ENCODE peak calls at places on chromosome 17, in five cellular contexts. H is GM12878, L is lower leg skin, C is uterus, V is fibroblast of pulmonary artery. Z is an unnamed sample.

GRCh38 chr17:40295471-40296457 is 8.1 kb downstream of the CDC6 start:
- DNase-seq in L (no peak), V (no peak), C (no peak), H (no peak), Z (no peak)

GRCh38 chr17:30477758-30478115 is 529 bp downstream of the GOSR1 start:
- DNase-seq in H (no peak), C (no peak), L (no peak), V (peak), Z (no peak)

GRCh38 chr17:82881900-82882714 is 42.3 kb upstream of the ZNF750 start:
- DNase-seq in H (no peak), C (peak), L (peak), V (no peak), Z (no peak)

GRCh38 chr17:81684442-81684911 is 666 bp downstream of the HGS start:
- DNase-seq in L (no peak), H (no peak), C (no peak), V (no peak), Z (no peak)

GRCh38 chr17:12985431-12986285 is 32.2 kb downstream of the ELAC2 start:
- DNase-seq in V (no peak), C (no peak), H (no peak), L (no peak), Z (no peak)

GRCh38 chr17:9225305-9226101 is 204.2 kb downstream of the NTN1 start:
- DNase-seq in H (no peak), C (no peak), L (no peak), V (no peak), Z (no peak)

GRCh38 chr17:57421393-57421717 is 165.0 kb downstream of the MSI2 start:
- DNase-seq in C (no peak), L (no peak), V (no peak), H (no peak), Z (no peak)

GRCh38 chr17:5581655-5582054 is 2.7 kb downstream of the NLRP1 start:
- DNase-seq in V (no peak), L (no peak), H (no peak), C (no peak), Z (no peak)

GRCh38 chr17:81500026-81500425 is 12.6 kb downstream of the ACTG1 start:
- DNase-seq in V (peak), C (no peak), H (no peak), L (no peak), Z (no peak)

GRCh38 chr17:72358465-72358864 is 237.6 kb downstream of the SOX9 start:
- DNase-seq in H (no peak), L (no peak), C (no peak), V (peak), Z (no peak)

DNA sequence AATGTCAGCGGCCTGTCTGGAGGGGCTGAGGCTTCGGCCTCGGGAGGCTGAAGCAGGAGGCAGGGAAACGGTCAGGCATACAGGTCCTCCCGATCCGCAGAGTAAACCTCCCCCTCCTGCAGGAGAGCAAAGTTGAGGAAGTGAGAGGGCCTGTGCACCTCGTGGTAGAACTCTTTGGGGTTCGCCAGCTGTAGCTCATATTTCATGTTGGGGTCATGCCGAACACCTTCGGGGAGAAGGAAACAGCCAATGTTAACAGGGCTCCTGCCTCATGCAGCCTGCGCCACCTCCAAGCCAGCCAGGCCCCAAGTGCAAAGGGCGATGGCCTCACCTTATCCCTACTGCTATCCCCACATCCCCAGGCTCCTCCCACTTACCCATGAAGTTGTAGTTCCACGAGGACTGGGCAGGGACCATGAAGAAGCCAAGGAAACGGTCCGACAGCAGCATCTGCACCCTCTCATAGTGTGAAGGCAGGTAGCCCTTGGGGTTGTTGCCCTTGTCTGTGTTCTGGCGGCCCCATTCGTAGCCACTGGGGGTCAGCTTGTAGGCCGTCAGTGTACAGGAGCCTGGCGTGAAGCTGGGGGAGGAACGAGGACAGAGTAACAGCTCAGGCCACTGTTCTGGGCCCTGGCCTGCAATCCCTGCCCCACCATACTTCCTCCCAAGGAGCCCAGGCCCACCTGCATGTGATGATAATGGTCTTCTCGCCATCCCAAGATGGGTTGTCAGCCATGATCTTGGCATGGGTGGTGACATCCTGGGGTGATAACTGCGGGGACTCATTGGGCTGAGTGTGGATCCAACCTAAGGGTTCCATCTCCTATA is 1.3 kb upstream of the RILP start:
- DNase-seq in L (no peak), C (no peak), V (no peak), H (no peak), Z (no peak)
- TF ChIP-seq CTCF in L (no peak), C (no peak), V (no peak), H (no peak), Z (no peak)

GRCh38 chr17:69492410-69493071 is 78.0 kb downstream of the MAP2K6 start:
- DNase-seq in H (no peak), L (no peak), V (peak), C (no peak), Z (peak)
- TF ChIP-seq CTCF in H (no peak), L (no peak), V (no peak), C (no peak), Z (peak)

GRCh38 chr17:1765576-1765975 is 3.7 kb downstream of the SERPINF1 start:
- DNase-seq in L (no peak), C (no peak), V (no peak), H (no peak), Z (no peak)

GRCh38 chr17:1766382-1767135 is 4.7 kb downstream of the SERPINF1 start:
- DNase-seq in L (no peak), H (no peak), C (peak), V (no peak), Z (no peak)

GRCh38 chr17:1769826-1770477 is 8.1 kb downstream of the SERPINF1 start:
- DNase-seq in V (no peak), C (no peak), L (peak), H (no peak), Z (peak)

GRCh38 chr17:1764274-1764673 is 2.4 kb downstream of the SERPINF1 start:
- DNase-seq in V (peak), H (no peak), L (peak), C (peak), Z (no peak)

GRCh38 chr17:1767358-1767757 is 5.5 kb downstream of the SERPINF1 start:
- DNase-seq in C (no peak), H (no peak), V (no peak), L (no peak), Z (no peak)
- TF ChIP-seq CTCF in C (no peak), H (no peak), V (no peak), L (no peak), Z (no peak)

GRCh38 chr17:45197555-45198334 is 23.9 kb upstream of the FMNL1 start:
- DNase-seq in H (peak), C (peak), V (peak), L (peak), Z (peak)

GRCh38 chr17:45197108-45197507 is 24.6 kb upstream of the FMNL1 start:
- DNase-seq in C (no peak), H (no peak), V (no peak), L (no peak), Z (no peak)

GRCh38 chr17:45201457-45201856 is 20.2 kb upstream of the FMNL1 start:
- DNase-seq in C (no peak), V (no peak), L (no peak), H (no peak), Z (no peak)

GRCh38 chr17:45195424-45195823 is 26.3 kb upstream of the FMNL1 start:
- DNase-seq in L (no peak), H (no peak), V (no peak), C (no peak), Z (no peak)

GRCh38 chr17:45200701-45201100 is 21.0 kb upstream of the FMNL1 start:
- DNase-seq in V (no peak), H (no peak), L (no peak), C (no peak), Z (no peak)
- TF ChIP-seq CTCF in V (no peak), H (no peak), L (no peak), C (no peak), Z (no peak)

GRCh38 chr17:41527076-41528023 is 758 bp downstream of the KRT19 start:
- DNase-seq in V (no peak), L (no peak), C (peak), H (no peak), Z (no peak)
- TF ChIP-seq CTCF in V (no peak), L (no peak), C (no peak), H (no peak), Z (no peak)

Z was measured in RWPE2.